ENCODE peak calls at places on chromosomes 13 and 19, in six cellular contexts. B is coronary artery, A is lower lobe of right lung, R is PC-3, I is fibroblast of mammary gland, V is adrenal gland. O is an unnamed sample.
A peak's percentile ranks its signal among the peaks of the same experiment; 100 is the strongest.

GRCh38 chr13:50357586-50358118 is 342.4 kb downstream of the KCNRG start:
- DNase-seq in B (no peak), A (no peak), R (peak; percentile 90), I (peak; percentile 92), V (peak; percentile 79), O (peak; percentile 57)

GRCh38 chr13:30126903-30127428 is 180.4 kb downstream of the KATNAL1 start:
- DNase-seq in B (no peak), A (no peak), R (no peak), I (peak; percentile 11), V (no peak), O (no peak)

GRCh38 chr19:35292986-35293732 is 1.2 kb downstream of the MAG start:
- DNase-seq in B (no peak), A (no peak), R (no peak), I (no peak), V (no peak), O (no peak)

GRCh38 chr19:46618670-46619231 is 6.1 kb downstream of the PTGIR start:
- DNase-seq in B (no peak), A (no peak), R (no peak), I (peak; percentile 58), V (no peak), O (no peak)

GRCh38 chr13:23654111-23655110 is 84.2 kb downstream of the TNFRSF19 start:
- DNase-seq in B (no peak), A (no peak), R (no peak), I (no peak), V (no peak), O (no peak)

GRCh38 chr19:13788991-13789390 is 6.3 kb upstream of the ZSWIM4 start:
- DNase-seq in B (no peak), A (peak; percentile 67), R (no peak), I (peak; percentile 66), V (no peak), O (no peak)

GRCh38 chr19:42683917-42684513 is 56.3 kb downstream of the PSG3 start:
- DNase-seq in B (no peak), A (no peak), R (peak; percentile 53), I (peak; percentile 39), V (no peak), O (no peak)

GRCh38 chr19:47497073-47497766 is 13.2 kb upstream of the KPTN start:
- DNase-seq in B (no peak), A (no peak), R (no peak), I (no peak), V (no peak), O (no peak)

GRCh38 chr19:5651361-5651760 is 28.5 kb downstream of the SAFB start:
- DNase-seq in B (no peak), A (peak; percentile 20), R (no peak), I (no peak), V (no peak), O (no peak)

GRCh38 chr13:41916173-41916954 is 44.5 kb downstream of the VWA8 start:
- DNase-seq in B (no peak), A (no peak), R (peak; percentile 59), I (peak; percentile 91), V (no peak), O (no peak)

GRCh38 chr13:26067601-26068000 is 15.8 kb upstream of the SHISA2 start:
- DNase-seq in B (no peak), A (no peak), R (peak; percentile 35), I (no peak), V (no peak), O (no peak)

GRCh38 chr13:110092869-110093268 is 214.1 kb downstream of the COL4A1 start:
- DNase-seq in B (no peak), A (no peak), R (no peak), I (peak; percentile 68), V (no peak), O (no peak)

GRCh38 chr13:110089100-110089499 is 217.9 kb downstream of the COL4A1 start:
- DNase-seq in B (no peak), A (no peak), R (no peak), I (no peak), V (no peak), O (no peak)

DNA sequence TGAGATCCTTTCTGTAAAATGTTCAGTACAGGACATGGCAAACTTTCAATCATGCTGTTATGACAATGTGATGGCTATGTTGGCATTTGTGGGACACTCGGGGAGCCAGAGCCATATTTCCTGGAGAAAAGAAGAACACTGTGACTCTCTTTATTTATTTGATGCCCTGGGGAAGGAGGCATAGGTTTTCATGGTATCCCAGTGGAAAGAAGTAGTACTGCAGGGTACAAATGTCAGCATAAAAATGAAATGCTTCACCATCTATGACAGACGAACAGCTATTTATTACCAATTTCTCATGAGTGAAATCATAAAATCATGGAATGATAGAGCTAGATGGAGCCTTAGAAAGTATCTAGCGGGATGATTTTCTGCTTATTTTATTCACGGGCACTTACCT is 217.1 kb downstream of the COL4A1 start:
- DNase-seq in B (no peak), A (no peak), R (no peak), I (no peak), V (no peak), O (no peak)
- TF ChIP-seq CTCF in B (no peak), A (no peak), R (peak; percentile 47), I (peak; percentile 52), V (peak; percentile 42), O (peak; percentile 50)

DNA sequence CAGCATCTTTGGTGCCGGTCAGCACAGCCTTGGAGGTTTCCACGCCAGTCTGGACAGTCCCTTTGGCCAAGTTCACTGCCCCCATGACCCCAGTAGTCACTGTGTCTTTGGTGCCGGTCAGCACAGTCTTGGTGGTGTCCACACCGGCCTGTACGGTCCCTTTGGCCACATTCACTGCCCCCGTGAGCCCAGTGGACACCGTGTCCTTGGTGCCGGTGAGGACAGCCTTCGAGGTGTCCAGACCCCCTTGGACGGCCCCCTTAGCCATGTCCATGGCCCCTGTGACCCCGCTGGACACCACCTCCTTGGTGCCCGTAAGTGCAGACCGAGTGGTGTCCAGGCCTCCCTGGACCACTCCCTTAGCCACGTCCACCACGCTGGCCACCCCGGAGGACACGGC is 5.0 kb downstream of the PLIN4 start:
- DNase-seq in B (no peak), A (no peak), R (no peak), I (no peak), V (no peak), O (no peak)
- H3K4me3 ChIP-seq in B (no peak overlapping the region), A (no peak overlapping the region), R (no peak overlapping the region), I (no peak overlapping the region), V (no peak overlapping the region), O (no peak overlapping the region)

GRCh38 chr13:61138857-61139256 is 276.8 kb downstream of the PCDH20 start:
- DNase-seq in B (no peak), A (no peak), R (no peak), I (no peak), V (no peak), O (no peak)

GRCh38 chr13:61136515-61136914 is 279.1 kb downstream of the PCDH20 start:
- DNase-seq in B (no peak), A (no peak), R (no peak), I (no peak), V (no peak), O (no peak)

GRCh38 chr13:61135583-61135982 is 280.1 kb downstream of the PCDH20 start:
- DNase-seq in B (no peak), A (no peak), R (no peak), I (no peak), V (no peak), O (no peak)

DNA sequence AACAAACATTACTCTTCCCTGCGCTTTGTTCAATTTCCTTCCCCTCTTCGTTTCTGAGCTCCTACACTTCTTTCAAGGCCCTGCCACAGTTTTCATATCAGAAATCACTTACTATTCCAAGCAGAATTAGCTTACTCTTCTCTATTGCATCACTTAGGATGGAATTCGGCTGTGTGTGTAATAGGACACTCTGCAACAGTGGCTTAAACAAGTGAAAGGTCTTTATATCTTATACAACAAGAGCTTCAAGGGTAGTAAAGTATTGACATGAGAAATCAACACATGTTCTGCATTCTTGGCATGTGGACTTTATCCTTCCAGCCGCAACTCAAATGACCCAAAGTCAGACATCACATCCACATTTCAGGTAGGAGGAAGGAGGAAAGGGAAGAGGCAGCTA is 279.5 kb downstream of the PCDH20 start:
- DNase-seq in B (no peak), A (no peak), R (no peak), I (no peak), V (no peak), O (no peak)
- TF ChIP-seq CTCF in B (no peak), A (no peak), R (no peak), I (no peak), V (no peak), O (no peak)

DNA sequence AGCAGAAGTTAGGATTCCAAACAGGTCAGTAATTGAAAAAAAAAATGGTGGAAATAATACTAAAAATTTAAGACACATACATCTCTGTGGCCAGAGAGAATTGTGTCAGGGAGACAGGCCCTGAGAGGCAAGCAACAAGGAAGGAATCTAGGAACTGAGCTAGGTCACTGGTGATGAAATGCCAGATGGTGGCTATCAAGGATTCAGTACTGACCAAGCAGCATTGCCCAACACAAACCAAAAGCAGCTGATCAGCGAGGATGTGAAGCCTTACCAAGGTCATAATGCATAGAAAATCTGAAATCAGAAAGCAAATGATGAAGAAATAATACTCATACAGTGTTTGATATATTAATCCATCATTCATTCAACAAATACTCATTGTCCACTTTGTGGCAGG is 905.0 kb downstream of the GPC5 start:
- DNase-seq in B (no peak), A (no peak), R (no peak), I (peak; percentile 86), V (no peak), O (no peak)
- H3K4me3 ChIP-seq in B (no peak overlapping the region), A (no peak overlapping the region), R (no peak overlapping the region), I (no peak overlapping the region), V (no peak overlapping the region), O (no peak overlapping the region)

DNA sequence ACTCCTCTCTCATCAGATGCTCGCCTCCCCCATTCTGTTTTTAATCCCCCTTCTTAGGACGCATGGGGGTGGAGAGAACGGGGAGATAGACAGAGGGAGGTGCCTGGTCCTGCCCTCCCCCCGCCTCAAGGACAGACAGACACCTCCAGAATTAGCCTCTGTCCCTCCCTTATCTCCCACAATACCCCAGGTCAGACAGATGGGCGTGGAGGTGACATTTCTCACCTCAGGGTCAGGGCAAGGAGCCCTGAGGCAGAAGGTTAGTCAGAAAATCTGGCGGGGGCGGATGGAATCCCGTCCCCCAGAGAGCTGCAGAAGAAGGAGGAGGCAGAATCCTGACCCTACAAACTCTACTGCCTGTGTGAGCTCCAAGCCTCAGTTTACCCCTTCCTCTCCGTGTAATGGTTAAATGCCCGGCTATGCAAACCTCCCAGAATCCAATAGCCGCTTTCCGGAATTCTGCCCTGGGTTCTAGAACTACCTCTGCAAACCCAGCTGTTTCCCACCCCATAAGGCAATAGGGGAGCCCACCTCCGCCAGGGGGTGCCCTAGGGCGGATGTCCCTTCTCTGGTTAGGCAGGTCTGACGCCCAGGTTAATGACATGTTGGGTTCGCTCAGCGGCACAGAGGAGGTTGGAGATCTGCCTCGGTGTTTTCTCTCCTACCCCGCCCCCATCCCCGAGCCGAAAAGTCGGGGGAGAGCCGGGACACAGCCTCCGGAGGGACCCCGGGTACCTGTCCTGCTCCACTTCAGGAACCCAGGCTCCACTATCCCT is 900 bp downstream of the PPP1R13L start:
- DNase-seq in B (no peak), A (peak; percentile 75), R (peak; percentile 75), I (no peak), V (peak; percentile 68), O (no peak)
- TF ChIP-seq CTCF in B (no peak), A (peak; percentile 53), R (peak; percentile 79), I (peak; percentile 48), V (peak; percentile 37), O (peak; percentile 78)

DNA sequence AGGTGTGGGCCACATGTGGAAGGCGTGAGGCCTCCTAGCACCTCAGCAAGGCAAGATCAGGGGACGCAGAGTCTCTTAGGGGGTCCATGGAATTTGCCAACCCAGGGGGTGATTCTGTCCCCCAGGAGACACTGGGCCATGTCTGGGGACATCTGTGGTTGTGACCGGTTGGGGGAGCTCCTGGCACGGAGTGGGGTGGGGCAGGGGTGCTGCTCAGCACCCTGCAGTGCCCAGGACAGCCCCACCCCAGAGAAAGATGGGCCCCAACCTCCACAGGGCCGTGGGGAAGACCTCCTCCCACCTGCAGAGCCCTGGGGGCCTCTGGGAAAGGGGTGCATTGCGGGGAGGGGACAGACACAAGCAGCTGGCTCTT is 4.0 kb downstream of the MKNK2 start:
- DNase-seq in B (no peak), A (no peak), R (no peak), I (no peak), V (no peak), O (no peak)
- H3K4me3 ChIP-seq in B (peak overlapping the region; percentile 91), A (peak overlapping the region; percentile 94), R (no peak overlapping the region), I (no peak overlapping the region), V (no peak overlapping the region), O (no peak overlapping the region)

O was measured in epithelial cell of proximal tubule.